ENCODE peak calls at places on chromosomes 11 and 22, in five cellular contexts. J is heart left ventricle, K is stomach, N is lower leg skin, P is K562. B is an unnamed sample.

GRCh38 chr22:26429458-26430238 is 588 bp downstream of the ASPHD2 start:
- DNase-seq in J (no peak), K (no peak), N (no peak), P (peak; percentile 24), B (no peak)

GRCh38 chr11:92702771-92703170 is 266.7 kb upstream of the MTNR1B start:
- DNase-seq in J (no peak), K (no peak), N (no peak), P (no peak), B (no peak)

GRCh38 chr22:24433868-24434471 is 6.6 kb downstream of the ADORA2A start:
- DNase-seq in J (no peak), K (no peak), N (no peak), P (no peak), B (peak; percentile 45)

GRCh38 chr22:37012262-37012904 is 6.9 kb downstream of the TST start:
- DNase-seq in J (peak; percentile 50), K (peak; percentile 77), N (no peak), P (no peak), B (peak; percentile 76)

GRCh38 chr22:37462983-37463382 is 23.2 kb downstream of the MFNG start:
- DNase-seq in J (no peak), K (no peak), N (no peak), P (peak; percentile 37), B (no peak)

GRCh38 chr22:39405346-39406085 is 5.9 kb downstream of the TAB1 start:
- DNase-seq in J (peak; percentile 26), K (no peak), N (no peak), P (no peak), B (peak; percentile 43)

GRCh38 chr11:100928426-100928825 is 201.2 kb downstream of the PGR start:
- DNase-seq in J (no peak), K (no peak), N (no peak), P (no peak), B (no peak)

GRCh38 chr11:67606477-67607295 is at the start of gene NDUFV1:
- DNase-seq in J (peak; percentile 98), K (peak; percentile 98), N (peak; percentile 95), P (peak; percentile 94), B (peak; percentile 98)

GRCh38 chr11:68216171-68216938 is 3.3 kb upstream of the KMT5B start:
- DNase-seq in J (peak; percentile 26), K (peak; percentile 77), N (no peak), P (no peak), B (no peak)

GRCh38 chr11:63590024-63590788 is 24.0 kb downstream of the PLAAT3 start:
- DNase-seq in J (no peak), K (no peak), N (no peak), P (no peak), B (no peak)

GRCh38 chr11:61539009-61539408 is 30.5 kb downstream of the LRRC10B start:
- DNase-seq in J (no peak), K (peak; percentile 29), N (no peak), P (no peak), B (no peak)

GRCh38 chr11:2208691-2209369 is 37.2 kb upstream of the TH start:
- DNase-seq in J (peak; percentile 7), K (peak; percentile 85), N (peak; percentile 14), P (no peak), B (peak; percentile 14)

GRCh38 chr22:40348025-40348658 is 1.8 kb downstream of the ADSL start:
- DNase-seq in J (peak; percentile 32), K (peak; percentile 58), N (peak; percentile 49), P (peak; percentile 47), B (peak; percentile 47)

GRCh38 chr11:131928992-131929391 is 558.6 kb downstream of the NTM start:
- DNase-seq in J (no peak), K (no peak), N (no peak), P (no peak), B (no peak)

GRCh38 chr11:14362613-14363012 is 3.6 kb upstream of the RRAS2 start:
- DNase-seq in J (peak; percentile 47), K (no peak), N (no peak), P (no peak), B (no peak)

GRCh38 chr11:14751975-14752407 is 108.4 kb downstream of the PDE3B start:
- DNase-seq in J (no peak), K (no peak), N (no peak), P (no peak), B (no peak)

GRCh38 chr11:105219269-105219668 is 79.7 kb upstream of the CARD18 start:
- DNase-seq in J (no peak), K (no peak), N (no peak), P (no peak), B (no peak)

GRCh38 chr22:30044369-30044768 is 35.9 kb upstream of the HORMAD2 start:
- DNase-seq in J (no peak), K (peak; percentile 43), N (no peak), P (no peak), B (no peak)

GRCh38 chr11:133982901-133983300 is 26.1 kb upstream of the IGSF9B start:
- DNase-seq in J (no peak), K (no peak), N (no peak), P (no peak), B (no peak)

GRCh38 chr11:16811136-16812020 is 72.9 kb downstream of the C11orf58 start:
- DNase-seq in J (no peak), K (no peak), N (no peak), P (no peak), B (no peak)

GRCh38 chr22:17845790-17846189 is 71.5 kb upstream of the BID start:
- DNase-seq in J (no peak), K (no peak), N (no peak), P (no peak), B (no peak)

GRCh38 chr11:62542750-62543567 is 3.6 kb downstream of the AHNAK start:
- DNase-seq in J (peak; percentile 89), K (peak; percentile 80), N (peak; percentile 83), P (peak; percentile 87), B (peak; percentile 68)

GRCh38 chr22:37167981-37168647 is 18.4 kb upstream of the IL2RB start:
- DNase-seq in J (no peak), K (no peak), N (no peak), P (no peak), B (no peak)

GRCh38 chr11:67312187-67313021 is 9.1 kb downstream of the SSH3 start:
- DNase-seq in J (no peak), K (peak; percentile 84), N (peak; percentile 79), P (peak; percentile 77), B (no peak)

GRCh38 chr22:42582987-42583386 is 29.2 kb downstream of the SERHL2 start:
- DNase-seq in J (no peak), K (no peak), N (no peak), P (no peak), B (no peak)

GRCh38 chr11:110797453-110797852 is 85.2 kb upstream of the ARHGAP20 start:
- DNase-seq in J (no peak), K (no peak), N (no peak), P (no peak), B (peak; percentile 23)

GRCh38 chr11:119190531-119190930 is 5.3 kb downstream of the NHERF4 start:
- DNase-seq in J (no peak), K (no peak), N (no peak), P (no peak), B (no peak)

GRCh38 chr11:64291746-64292457 is 800 bp downstream of the KCNK4 start:
- DNase-seq in J (no peak), K (no peak), N (no peak), P (no peak), B (no peak)

GRCh38 chr11:134510171-134510570 is 98.1 kb upstream of the B3GAT1 start:
- DNase-seq in J (no peak), K (no peak), N (no peak), P (no peak), B (no peak)

GRCh38 chr11:38593649-38594048 is 1995.6 kb upstream of the RAG2 start:
- DNase-seq in J (no peak), K (no peak), N (no peak), P (no peak), B (no peak)

GRCh38 chr11:115974703-115975102 is 470.5 kb upstream of the CADM1 start:
- DNase-seq in J (no peak), K (no peak), N (no peak), P (no peak), B (no peak)

GRCh38 chr22:46374663-46375474 is 39.4 kb downstream of the TRMU start:
- DNase-seq in J (no peak), K (peak; percentile 88), N (peak; percentile 53), P (no peak), B (no peak)
- H3K4me3 ChIP-seq in J (no peak overlapping the region), K (no peak overlapping the region), N (no peak overlapping the region), P (no peak overlapping the region), B (no peak overlapping the region)

DNA sequence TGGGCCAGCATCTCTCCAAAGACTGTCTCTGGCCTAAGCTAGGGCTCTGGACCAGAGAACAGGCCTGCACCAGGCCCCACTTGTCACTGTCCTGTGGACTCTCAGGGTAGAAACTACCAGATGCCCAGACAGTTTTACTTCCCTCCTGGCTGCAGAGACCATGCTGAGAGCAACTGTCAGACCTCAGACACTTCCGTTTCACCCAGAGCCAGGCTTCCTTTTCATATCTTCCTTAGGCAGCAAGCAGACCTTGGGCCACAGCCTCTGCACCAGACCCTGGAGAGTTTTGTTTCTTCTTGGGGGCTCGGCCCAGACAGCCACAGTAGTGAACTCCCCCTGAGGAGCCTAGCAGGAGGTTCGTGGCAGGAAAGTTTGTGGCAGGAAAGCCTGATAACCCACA is 12.1 kb upstream of the FCHSD2 start:
- DNase-seq in J (no peak), K (no peak), N (no peak), P (no peak), B (peak; percentile 24)
- TF ChIP-seq POLR2A in J (no peak), K (no peak), N (no peak), P (no peak), B (no peak)

GRCh38 chr11:120550007-120550406 is 38.5 kb downstream of the GRIK4 start:
- DNase-seq in J (no peak), K (no peak), N (no peak), P (no peak), B (no peak)

GRCh38 chr11:120547871-120548681 is 36.5 kb downstream of the GRIK4 start:
- DNase-seq in J (peak; percentile 89), K (peak; percentile 70), N (peak; percentile 56), P (no peak), B (peak; percentile 96)

GRCh38 chr11:120549346-120549745 is 37.8 kb downstream of the GRIK4 start:
- DNase-seq in J (no peak), K (no peak), N (no peak), P (no peak), B (no peak)

GRCh38 chr11:120547301-120547700 is 35.8 kb downstream of the GRIK4 start:
- DNase-seq in J (no peak), K (no peak), N (no peak), P (no peak), B (peak; percentile 19)

GRCh38 chr11:120548682-120549209 is 37.2 kb downstream of the GRIK4 start:
- DNase-seq in J (no peak), K (no peak), N (no peak), P (no peak), B (no peak)
- H3K4me3 ChIP-seq in J (no peak overlapping the region), K (no peak overlapping the region), N (no peak overlapping the region), P (no peak overlapping the region), B (no peak overlapping the region)

GRCh38 chr11:69297926-69298777 is 4.2 kb downstream of the MYEOV start:
- DNase-seq in J (peak; percentile 85), K (peak; percentile 82), N (peak; percentile 78), P (peak; percentile 37), B (peak; percentile 55)
- TF ChIP-seq POLR2A in J (no peak), K (no peak), N (no peak), P (peak; percentile 23), B (no peak)

GRCh38 chr22:32385681-32386080 is 26.4 kb downstream of the RTCB start:
- DNase-seq in J (no peak), K (no peak), N (no peak), P (no peak), B (no peak)
- H3K4me3 ChIP-seq in J (no peak overlapping the region), K (no peak overlapping the region), N (no peak overlapping the region), P (no peak overlapping the region), B (no peak overlapping the region)

GRCh38 chr11:75492181-75492820 is 33.4 kb downstream of the GDPD5 start:
- DNase-seq in J (no peak), K (peak; percentile 27), N (no peak), P (peak; percentile 44), B (no peak)
- TF ChIP-seq POLR2A in J (no peak), K (no peak), N (no peak), P (no peak), B (no peak)

B was measured in adrenal gland.